ENCODE peak calls at places on chromosomes 1 and 21, in ten cellular contexts. N is lower leg skin; L is cardiac muscle cell; Z is CD8-positive, alpha-beta T cell; M is tibial nerve; R is left ventricle myocardium inferior; D is kidney; A is astrocyte of the spinal cord; S is spleen; U is suprapubic skin. H is an unnamed sample.

GRCh38 chr1:87796521-87796920 is 467.8 kb downstream of the LMO4 start:
- DNase-seq in M (no peak), R (no peak), A (no peak), N (no peak), Z (no peak), S (no peak), D (no peak), U (no peak), L (no peak), H (no peak)

GRCh38 chr1:88741413-88741812 is 57.3 kb downstream of the PKN2 start:
- DNase-seq in L (peak), S (no peak), Z (no peak), N (no peak), R (no peak), M (no peak), A (peak), U (no peak), D (no peak), H (peak)

GRCh38 chr1:55848906-55849305 is 633.7 kb upstream of the USP24 start:
- DNase-seq in Z (no peak), R (no peak), S (no peak), N (no peak), L (peak), U (no peak), A (no peak), D (no peak), M (no peak), H (peak)

GRCh38 chr1:159012495-159012894 is 2.8 kb downstream of the IFI16 start:
- DNase-seq in U (no peak), N (peak), D (no peak), L (peak), A (peak), Z (peak), S (peak), M (no peak), R (no peak), H (peak)

GRCh38 chr1:243962541-243962940 is 88.5 kb upstream of the ZBTB18 start:
- DNase-seq in L (no peak), U (no peak), A (no peak), M (no peak), Z (no peak), N (no peak), R (no peak), D (no peak), S (no peak), H (no peak)

GRCh38 chr1:64136749-64137568 is 66.5 kb upstream of the UBE2U start:
- DNase-seq in A (peak), N (peak), S (no peak), L (peak), D (peak), M (peak), R (peak), Z (peak), U (peak), H (peak)

GRCh38 chr1:24805534-24806301 is 60.5 kb downstream of the CLIC4 start:
- DNase-seq in S (no peak), A (peak), Z (no peak), D (no peak), U (no peak), M (no peak), N (peak), R (no peak), L (peak), H (peak)

GRCh38 chr1:94013331-94013925 is 104.2 kb upstream of the GCLM start:
- DNase-seq in M (no peak), S (no peak), D (no peak), N (no peak), L (no peak), U (no peak), R (peak), Z (no peak), A (no peak), H (no peak)

GRCh38 chr1:14928886-14929546 is 224.5 kb upstream of the TMEM51 start:
- DNase-seq in U (no peak), A (no peak), L (no peak), R (no peak), D (no peak), N (no peak), Z (no peak), M (no peak), S (no peak), H (no peak)

GRCh38 chr1:39178541-39179431 is 25.7 kb upstream of the MACF1 start:
- DNase-seq in S (no peak), Z (no peak), U (no peak), A (peak), N (no peak), R (no peak), D (no peak), L (peak), M (no peak), H (peak)

GRCh38 chr1:37169241-37169640 is 134.9 kb upstream of the GRIK3 start:
- DNase-seq in M (no peak), U (no peak), D (no peak), N (no peak), R (no peak), L (no peak), S (no peak), A (no peak), Z (no peak), H (no peak)

GRCh38 chr1:84715620-84716019 is 25.4 kb upstream of the SSX2IP start:
- DNase-seq in M (no peak), A (no peak), Z (no peak), R (no peak), D (no peak), N (no peak), L (no peak), S (no peak), U (no peak), H (no peak)

GRCh38 chr21:36310016-36310415 is 10.0 kb upstream of the MORC3 start:
- DNase-seq in M (no peak), U (peak), S (peak), Z (no peak), L (no peak), R (no peak), D (no peak), N (no peak), A (no peak), H (no peak)

GRCh38 chr1:202968895-202969295 is 1.8 kb upstream of the CYB5R1 start:
- DNase-seq in A (peak), L (peak), Z (no peak), D (no peak), U (no peak), N (peak), R (peak), S (peak), M (no peak), H (peak)

GRCh38 chr1:164763098-164763497 is 204.1 kb downstream of the PBX1 start:
- DNase-seq in M (no peak), N (no peak), Z (no peak), L (no peak), D (no peak), U (no peak), R (no peak), A (no peak), S (no peak), H (no peak)

GRCh38 chr21:37700641-37701202 is 215.5 kb downstream of the KCNJ6 start:
- DNase-seq in A (peak), M (no peak), L (peak), Z (no peak), R (no peak), N (no peak), S (no peak), D (no peak), U (no peak), H (peak)

GRCh38 chr21:34511787-34512451 is at the start of gene KCNE1:
- DNase-seq in M (no peak), N (peak), D (no peak), A (no peak), U (no peak), Z (no peak), R (no peak), S (peak), L (peak), H (peak)

GRCh38 chr1:15341634-15342375 is 67.9 kb upstream of the EFHD2 start:
- DNase-seq in D (no peak), S (no peak), Z (no peak), N (no peak), R (no peak), L (peak), U (no peak), A (peak), M (no peak), H (peak)

GRCh38 chr1:192668434-192668983 is 32.6 kb downstream of the RGS13 start:
- DNase-seq in M (no peak), D (no peak), L (no peak), R (no peak), Z (no peak), N (no peak), A (peak), U (no peak), S (no peak), H (no peak)

GRCh38 chr1:199551967-199552565 is 475.4 kb upstream of the NR5A2 start:
- DNase-seq in S (no peak), R (no peak), Z (no peak), L (peak), D (no peak), M (no peak), N (no peak), U (no peak), A (peak), H (peak)

GRCh38 chr1:54664364-54664763 is 22.8 kb downstream of the MROH7 start:
- DNase-seq in D (no peak), U (no peak), Z (no peak), S (no peak), A (no peak), M (no peak), L (no peak), N (no peak), R (no peak), H (no peak)

GRCh38 chr1:34131396-34132160 is 33.5 kb downstream of the CSMD2 start:
- DNase-seq in Z (no peak), D (no peak), S (no peak), A (no peak), U (no peak), N (no peak), M (no peak), L (no peak), R (no peak), H (no peak)

GRCh38 chr1:100699744-100700143 is 19.8 kb upstream of the VCAM1 start:
- DNase-seq in A (peak), R (no peak), U (no peak), N (no peak), L (no peak), M (no peak), S (no peak), Z (no peak), D (no peak), H (peak)

GRCh38 chr1:66752000-66752592 is at the start of gene DYNLT5:
- DNase-seq in U (peak), N (no peak), R (peak), D (peak), A (peak), M (peak), S (peak), L (peak), Z (no peak), H (peak)

DNA sequence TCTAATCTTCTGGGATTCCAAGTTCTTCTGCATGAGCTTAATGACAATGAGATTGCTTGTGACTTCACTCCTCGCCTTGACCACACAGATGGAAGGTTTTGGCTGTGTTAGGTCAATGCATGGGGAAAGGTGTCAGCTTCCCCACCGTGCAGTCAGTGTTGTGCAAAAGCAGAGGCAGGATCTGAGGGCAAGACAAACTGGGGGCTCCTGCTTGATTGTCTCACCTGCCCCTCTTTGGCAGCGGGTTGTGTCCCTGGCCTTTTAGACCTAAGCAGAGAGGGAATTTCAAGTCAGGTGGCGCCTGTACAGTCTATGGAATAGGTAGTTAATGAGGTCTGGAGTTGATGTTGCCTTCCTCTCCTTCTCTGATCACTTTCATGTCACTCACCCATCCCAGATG is 150.1 kb downstream of the CNIH3 start:
- DNase-seq in R (no peak), M (no peak), Z (no peak), A (no peak), D (no peak), U (no peak), N (no peak), L (no peak), S (no peak), H (no peak)
- TF ChIP-seq CTCF in R (no peak), M (no peak), Z (no peak), A (no peak), D (no peak), U (no peak), N (no peak), L (no peak), S (no peak), H (no peak)

GRCh38 chr1:8523641-8524206 is 205.8 kb downstream of the SLC45A1 start:
- DNase-seq in M (no peak), D (no peak), L (no peak), N (no peak), S (no peak), Z (no peak), R (no peak), U (no peak), A (no peak), H (no peak)
- H3K4me3 ChIP-seq in M (no peak), D (no peak), L (no peak), N (no peak), S (no peak), Z (peak), R (no peak), U (peak), A (no peak), H (no peak)

DNA sequence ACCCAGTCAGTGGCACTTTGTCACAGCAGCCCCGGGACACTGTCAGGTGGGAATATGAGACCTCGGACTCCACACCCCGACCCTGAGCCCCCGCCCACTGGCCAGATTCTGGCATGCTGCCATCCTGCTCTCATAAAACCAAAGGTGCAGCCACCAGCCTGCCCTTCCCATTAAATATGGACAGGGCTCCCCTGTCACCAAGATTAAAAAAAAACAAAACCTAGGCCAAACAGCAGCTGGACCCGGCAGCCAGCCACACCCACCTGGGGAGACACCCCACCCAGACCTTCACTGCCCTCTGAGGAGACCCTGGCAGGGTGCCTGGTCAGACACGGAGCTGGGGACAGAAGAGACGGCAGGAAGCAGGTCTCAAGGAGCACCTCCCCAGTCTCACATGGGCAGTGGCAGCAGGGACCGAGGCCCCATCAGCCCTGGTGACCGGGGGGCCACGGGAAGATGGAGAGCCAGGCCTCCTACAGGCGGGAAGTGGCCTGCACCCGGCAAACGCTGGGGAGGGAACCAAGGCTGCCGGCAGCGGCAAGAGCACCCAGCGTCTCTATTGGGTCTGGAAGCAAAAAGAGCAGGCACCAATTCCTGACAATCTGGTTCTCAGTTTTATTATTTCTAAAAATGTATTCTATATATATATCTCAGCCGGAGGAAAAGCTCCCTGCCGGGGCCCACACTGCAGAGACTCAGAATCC is 61.9 kb downstream of the ACOT7 start:
- DNase-seq in M (no peak), N (no peak), Z (no peak), S (no peak), U (no peak), A (no peak), R (no peak), L (no peak), D (no peak), H (no peak)
- TF ChIP-seq CTCF in M (no peak), N (no peak), Z (no peak), S (no peak), U (no peak), A (no peak), R (no peak), L (no peak), D (no peak), H (peak)

GRCh38 chr1:247013391-247013790 is 5.5 kb upstream of the ZNF695 start:
- DNase-seq in D (no peak), A (no peak), L (no peak), S (no peak), U (no peak), Z (no peak), R (no peak), M (no peak), N (no peak), H (peak)

GRCh38 chr1:247007511-247008405 is at the start of gene ZNF695:
- DNase-seq in U (peak), D (peak), M (no peak), Z (peak), N (peak), L (peak), S (peak), A (peak), R (peak), H (peak)

DNA sequence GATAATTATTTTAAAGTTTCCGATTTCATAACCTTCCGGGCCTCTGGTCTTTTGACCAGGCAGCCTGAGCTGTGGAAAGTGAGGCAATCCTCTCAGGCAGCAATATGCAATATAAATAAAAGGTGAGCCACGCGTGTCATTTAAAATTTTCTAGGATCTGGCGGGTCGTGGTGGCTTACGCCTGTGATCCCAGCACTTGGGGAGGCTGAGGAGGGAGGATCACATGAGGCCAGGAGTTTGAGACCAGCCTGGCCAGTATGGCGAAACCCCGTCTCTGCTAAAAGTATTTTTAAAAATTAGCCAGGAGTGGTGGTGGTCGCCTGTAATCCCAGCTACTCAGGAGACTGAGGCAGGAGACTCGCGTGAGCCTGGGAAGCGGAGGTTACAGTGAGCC is 546 bp upstream of the ZNF695 start:
- DNase-seq in N (no peak), M (no peak), Z (no peak), L (no peak), A (no peak), U (no peak), D (no peak), R (no peak), S (no peak), H (no peak)
- H3K4me3 ChIP-seq in N (no peak), M (no peak), Z (no peak), L (peak), A (peak), U (no peak), D (peak), R (peak), S (no peak), H (peak)

DNA sequence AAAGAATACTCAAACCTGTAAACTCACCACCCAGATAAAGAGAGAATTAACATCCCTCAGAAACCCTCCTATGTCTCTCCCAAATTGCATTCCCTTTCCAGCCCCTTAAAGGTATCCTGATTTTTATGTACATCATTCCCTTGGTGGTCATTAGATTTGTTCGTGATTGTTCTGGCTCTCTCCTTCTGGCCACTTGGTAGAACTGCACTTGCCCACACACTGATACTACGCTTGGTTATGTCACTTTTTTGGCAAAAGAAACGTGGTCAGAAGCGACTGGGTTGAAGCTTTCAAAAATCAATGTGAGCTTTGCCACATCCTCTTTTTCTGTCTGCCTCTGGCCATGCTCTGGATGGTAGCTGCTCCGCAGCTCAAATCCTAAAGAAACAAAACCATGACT is 76.3 kb downstream of the KRTAP19-8 start:
- DNase-seq in A (no peak), M (no peak), N (no peak), L (no peak), Z (no peak), S (no peak), D (no peak), R (no peak), U (no peak), H (no peak)
- TF ChIP-seq CTCF in A (no peak), M (no peak), N (no peak), L (no peak), Z (no peak), S (no peak), D (no peak), R (no peak), U (no peak), H (no peak)

H was measured in cardiac fibroblast.